ENCODE peak calls at places on chromosomes 6 and 20, in seven cellular contexts. C, D, I, L, R, M and H are unnamed samples.
A peak's percentile ranks its signal among the peaks of the same experiment; 100 is the strongest.

GRCh38 chr20:44083220-44083933 is 103.6 kb downstream of the JPH2 start:
- DNase-seq in C (no peak), D (peak; percentile 56), I (no peak), L (peak; percentile 86), R (peak; percentile 29), M (peak; percentile 54), H (no peak)

GRCh38 chr20:23149623-23150279 is 63.6 kb upstream of the CD93 start:
- DNase-seq in C (no peak), D (no peak), I (no peak), L (peak; percentile 40), R (no peak), M (no peak), H (no peak)

GRCh38 chr6:15266423-15266996 is 20.6 kb downstream of the JARID2 start:
- DNase-seq in C (no peak), D (no peak), I (no peak), L (peak; percentile 74), R (no peak), M (no peak), H (no peak)

GRCh38 chr6:169093770-169094553 is 159.7 kb downstream of the THBS2 start:
- DNase-seq in C (no peak), D (no peak), I (no peak), L (no peak), R (no peak), M (no peak), H (no peak)

GRCh38 chr6:160005861-160006540 is 37.1 kb downstream of the IGF2R start:
- DNase-seq in C (no peak), D (no peak), I (no peak), L (no peak), R (no peak), M (no peak), H (no peak)

GRCh38 chr6:79232696-79233462 is 1.6 kb downstream of the HMGN3 start:
- DNase-seq in C (no peak), D (no peak), I (no peak), L (no peak), R (no peak), M (no peak), H (no peak)

GRCh38 chr6:30684386-30685156 is 1.9 kb downstream of the PPP1R18 start:
- DNase-seq in C (no peak), D (no peak), I (no peak), L (peak; percentile 44), R (no peak), M (no peak), H (no peak)

GRCh38 chr6:5554226-5554625 is 292.9 kb downstream of the FARS2 start:
- DNase-seq in C (no peak), D (no peak), I (no peak), L (no peak), R (no peak), M (no peak), H (no peak)

GRCh38 chr6:137097057-137097456 is 52.3 kb upstream of the IL20RA start:
- DNase-seq in C (no peak), D (no peak), I (no peak), L (no peak), R (no peak), M (no peak), H (no peak)

GRCh38 chr6:151551223-151551857 is 57.5 kb downstream of the CCDC170 start:
- DNase-seq in C (no peak), D (no peak), I (no peak), L (no peak), R (no peak), M (no peak), H (no peak)

GRCh38 chr20:3068986-3069900 is 2.2 kb upstream of the OXT start:
- DNase-seq in C (no peak), D (peak; percentile 36), I (no peak), L (no peak), R (no peak), M (peak; percentile 18), H (no peak)

GRCh38 chr20:42277203-42277602 is 659.0 kb upstream of the CHD6 start:
- DNase-seq in C (no peak), D (no peak), I (no peak), L (no peak), R (no peak), M (peak; percentile 64), H (no peak)

GRCh38 chr20:22954661-22955060 is 80.5 kb upstream of the SSTR4 start:
- DNase-seq in C (no peak), D (no peak), I (no peak), L (no peak), R (no peak), M (no peak), H (no peak)